ENCODE peak calls at places on chromosome 10, in eight cellular contexts. One of them, this sample, is unnamed.

GRCh38 chr10:58412502-58412961 is 27.3 kb downstream of the TFAM start:
- DNase-seq in NB4: no peak
- DNase-seq in lower leg skin: no peak
- DNase-seq in A549: peak; percentile 76
- DNase-seq in astrocyte: peak; percentile 94
- DNase-seq in mammary epithelial cell: peak; percentile 79
- DNase-seq in HFF-Myc: no peak
- DNase-seq in astrocyte of the cerebellum: peak; percentile 92
- DNase-seq in this sample: no peak

GRCh38 chr10:49803988-49804387 is 41.9 kb upstream of the OGDHL start:
- DNase-seq in NB4: no peak
- DNase-seq in lower leg skin: no peak
- DNase-seq in A549: no peak
- DNase-seq in astrocyte: no peak
- DNase-seq in mammary epithelial cell: no peak
- DNase-seq in HFF-Myc: no peak
- DNase-seq in astrocyte of the cerebellum: no peak
- DNase-seq in this sample: no peak

GRCh38 chr10:53091574-53091973 is 319.0 kb upstream of the MBL2 start:
- DNase-seq in NB4: no peak
- DNase-seq in lower leg skin: no peak
- DNase-seq in A549: no peak
- DNase-seq in astrocyte: no peak
- DNase-seq in mammary epithelial cell: no peak
- DNase-seq in HFF-Myc: no peak
- DNase-seq in astrocyte of the cerebellum: no peak
- DNase-seq in this sample: no peak

GRCh38 chr10:12389154-12389734 is 39.9 kb downstream of the CAMK1D start:
- DNase-seq in NB4: no peak
- DNase-seq in lower leg skin: no peak
- DNase-seq in A549: no peak
- DNase-seq in astrocyte: no peak
- DNase-seq in mammary epithelial cell: no peak
- DNase-seq in HFF-Myc: no peak
- DNase-seq in astrocyte of the cerebellum: no peak
- DNase-seq in this sample: peak; percentile 38

GRCh38 chr10:123766761-123767160 is 100.6 kb downstream of the GPR26 start:
- DNase-seq in NB4: no peak
- DNase-seq in lower leg skin: no peak
- DNase-seq in A549: no peak
- DNase-seq in astrocyte: no peak
- DNase-seq in mammary epithelial cell: no peak
- DNase-seq in HFF-Myc: no peak
- DNase-seq in astrocyte of the cerebellum: no peak
- DNase-seq in this sample: no peak

GRCh38 chr10:60414877-60415585 is 25.4 kb upstream of the ANK3 start:
- DNase-seq in NB4: no peak
- DNase-seq in lower leg skin: no peak
- DNase-seq in A549: peak; percentile 27
- DNase-seq in astrocyte: peak; percentile 95
- DNase-seq in mammary epithelial cell: peak; percentile 95
- DNase-seq in HFF-Myc: peak; percentile 42
- DNase-seq in astrocyte of the cerebellum: peak; percentile 76
- DNase-seq in this sample: peak; percentile 22

GRCh38 chr10:83943920-83944319 is 195.4 kb upstream of the GHITM start:
- DNase-seq in NB4: no peak
- DNase-seq in lower leg skin: no peak
- DNase-seq in A549: no peak
- DNase-seq in astrocyte: no peak
- DNase-seq in mammary epithelial cell: no peak
- DNase-seq in HFF-Myc: no peak
- DNase-seq in astrocyte of the cerebellum: no peak
- DNase-seq in this sample: no peak

GRCh38 chr10:91652364-91652763 is 19.5 kb upstream of the PPP1R3C start:
- DNase-seq in NB4: no peak
- DNase-seq in lower leg skin: no peak
- DNase-seq in A549: peak; percentile 76
- DNase-seq in astrocyte: peak; percentile 100
- DNase-seq in mammary epithelial cell: peak; percentile 98
- DNase-seq in HFF-Myc: peak; percentile 62
- DNase-seq in astrocyte of the cerebellum: peak; percentile 81
- DNase-seq in this sample: peak; percentile 14

GRCh38 chr10:81920213-81920829 is 45.3 kb downstream of the NRG3 start:
- DNase-seq in NB4: peak; percentile 37
- DNase-seq in lower leg skin: no peak
- DNase-seq in A549: no peak
- DNase-seq in astrocyte: no peak
- DNase-seq in mammary epithelial cell: no peak
- DNase-seq in HFF-Myc: no peak
- DNase-seq in astrocyte of the cerebellum: no peak
- DNase-seq in this sample: peak; percentile 75

GRCh38 chr10:98144985-98145384 is 10.5 kb downstream of the R3HCC1L start:
- DNase-seq in NB4: no peak
- DNase-seq in lower leg skin: no peak
- DNase-seq in A549: no peak
- DNase-seq in astrocyte: no peak
- DNase-seq in mammary epithelial cell: no peak
- DNase-seq in HFF-Myc: no peak
- DNase-seq in astrocyte of the cerebellum: no peak
- DNase-seq in this sample: no peak

GRCh38 chr10:13003004-13003403 is 1.5 kb upstream of the CCDC3 start:
- DNase-seq in NB4: no peak
- DNase-seq in lower leg skin: no peak
- DNase-seq in A549: no peak
- DNase-seq in astrocyte: peak; percentile 33
- DNase-seq in mammary epithelial cell: no peak
- DNase-seq in HFF-Myc: no peak
- DNase-seq in astrocyte of the cerebellum: peak; percentile 12
- DNase-seq in this sample: no peak

GRCh38 chr10:689433-690226 is at the start of gene DIP2C:
- DNase-seq in NB4: no peak
- DNase-seq in lower leg skin: no peak
- DNase-seq in A549: peak; percentile 62
- DNase-seq in astrocyte: peak; percentile 66
- DNase-seq in mammary epithelial cell: peak; percentile 47
- DNase-seq in HFF-Myc: no peak
- DNase-seq in astrocyte of the cerebellum: peak; percentile 42
- DNase-seq in this sample: peak; percentile 77

GRCh38 chr10:114061148-114061547 is 17.5 kb downstream of the ADRB1 start:
- DNase-seq in NB4: peak; percentile 86
- DNase-seq in lower leg skin: no peak
- DNase-seq in A549: no peak
- DNase-seq in astrocyte: no peak
- DNase-seq in mammary epithelial cell: peak; percentile 95
- DNase-seq in HFF-Myc: no peak
- DNase-seq in astrocyte of the cerebellum: no peak
- DNase-seq in this sample: no peak
- TF ChIP-seq CTCF in NB4: no peak
- TF ChIP-seq CTCF in lower leg skin: no peak
- TF ChIP-seq CTCF in A549: no peak
- TF ChIP-seq CTCF in astrocyte: no peak
- TF ChIP-seq CTCF in mammary epithelial cell: no peak
- TF ChIP-seq CTCF in HFF-Myc: no peak
- TF ChIP-seq CTCF in astrocyte of the cerebellum: no peak
- TF ChIP-seq CTCF in this sample: no peak

GRCh38 chr10:70341016-70341415 is 41.4 kb downstream of the LRRC20 start:
- DNase-seq in NB4: peak; percentile 74
- DNase-seq in lower leg skin: no peak
- DNase-seq in A549: no peak
- DNase-seq in astrocyte: no peak
- DNase-seq in mammary epithelial cell: no peak
- DNase-seq in HFF-Myc: no peak
- DNase-seq in astrocyte of the cerebellum: no peak
- DNase-seq in this sample: no peak

GRCh38 chr10:70334526-70335245 is 47.7 kb downstream of the LRRC20 start:
- DNase-seq in NB4: no peak
- DNase-seq in lower leg skin: no peak
- DNase-seq in A549: no peak
- DNase-seq in astrocyte: no peak
- DNase-seq in mammary epithelial cell: no peak
- DNase-seq in HFF-Myc: no peak
- DNase-seq in astrocyte of the cerebellum: no peak
- DNase-seq in this sample: no peak

GRCh38 chr10:70333268-70333667 is 49.2 kb downstream of the LRRC20 start:
- DNase-seq in NB4: no peak
- DNase-seq in lower leg skin: no peak
- DNase-seq in A549: no peak
- DNase-seq in astrocyte: no peak
- DNase-seq in mammary epithelial cell: no peak
- DNase-seq in HFF-Myc: no peak
- DNase-seq in astrocyte of the cerebellum: no peak
- DNase-seq in this sample: no peak

GRCh38 chr10:70335246-70335613 is 47.2 kb downstream of the LRRC20 start:
- DNase-seq in NB4: no peak
- DNase-seq in lower leg skin: no peak
- DNase-seq in A549: no peak
- DNase-seq in astrocyte: no peak
- DNase-seq in mammary epithelial cell: no peak
- DNase-seq in HFF-Myc: no peak
- DNase-seq in astrocyte of the cerebellum: no peak
- DNase-seq in this sample: no peak

GRCh38 chr10:70337201-70337651 is 45.2 kb downstream of the LRRC20 start:
- DNase-seq in NB4: no peak
- DNase-seq in lower leg skin: no peak
- DNase-seq in A549: no peak
- DNase-seq in astrocyte: peak; percentile 67
- DNase-seq in mammary epithelial cell: peak; percentile 12
- DNase-seq in HFF-Myc: peak; percentile 52
- DNase-seq in astrocyte of the cerebellum: peak; percentile 57
- DNase-seq in this sample: no peak
- TF ChIP-seq CTCF in NB4: no peak
- TF ChIP-seq CTCF in lower leg skin: no peak
- TF ChIP-seq CTCF in A549: no peak
- TF ChIP-seq CTCF in astrocyte: no peak
- TF ChIP-seq CTCF in mammary epithelial cell: no peak
- TF ChIP-seq CTCF in HFF-Myc: no peak
- TF ChIP-seq CTCF in astrocyte of the cerebellum: no peak
- TF ChIP-seq CTCF in this sample: no peak

DNA sequence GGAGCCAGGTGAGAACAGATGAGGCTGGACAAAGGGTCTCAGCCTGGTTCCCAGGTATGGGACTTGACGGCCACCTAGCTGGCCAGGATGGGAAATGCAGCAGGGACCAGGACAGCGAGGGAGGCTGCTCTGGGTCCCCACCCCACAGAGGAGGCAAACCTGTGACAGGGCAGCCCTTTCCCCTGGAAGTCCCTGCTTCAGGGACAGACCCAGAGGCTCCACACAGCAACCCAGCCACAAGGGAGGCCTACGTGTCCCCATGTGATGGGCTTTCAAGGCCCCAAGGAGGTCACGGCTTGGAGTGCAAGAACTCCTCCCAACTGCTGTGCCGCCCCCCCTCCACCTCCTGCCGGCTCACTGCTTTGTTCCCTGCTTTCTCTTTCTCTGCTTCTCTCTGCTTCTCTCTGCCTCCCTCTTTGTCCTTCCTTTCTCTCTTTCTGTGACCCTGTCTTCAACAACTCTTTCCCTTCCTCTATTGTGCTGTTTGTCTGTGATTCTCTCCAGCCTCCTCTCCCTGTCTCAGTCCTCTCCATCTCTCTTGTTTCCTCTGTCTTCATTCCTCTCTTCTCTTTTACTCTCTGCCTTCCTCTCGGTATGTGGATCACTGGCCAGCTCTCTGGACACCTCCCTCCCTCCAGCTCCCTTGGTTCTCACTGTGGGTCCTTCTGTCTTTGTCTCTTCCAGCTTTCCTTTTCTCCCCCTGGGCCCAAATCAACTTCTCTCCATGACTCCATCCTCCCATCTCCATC is 9.6 kb upstream of the EIF5AL1 start:
- DNase-seq in NB4: peak; percentile 45
- DNase-seq in lower leg skin: no peak
- DNase-seq in A549: peak; percentile 30
- DNase-seq in astrocyte: no peak
- DNase-seq in mammary epithelial cell: peak; percentile 23
- DNase-seq in HFF-Myc: no peak
- DNase-seq in astrocyte of the cerebellum: no peak
- DNase-seq in this sample: peak; percentile 65
- TF ChIP-seq CTCF in NB4: peak; percentile 49
- TF ChIP-seq CTCF in lower leg skin: no peak
- TF ChIP-seq CTCF in A549: peak; percentile 52
- TF ChIP-seq CTCF in astrocyte: peak; percentile 13
- TF ChIP-seq CTCF in mammary epithelial cell: peak; percentile 29
- TF ChIP-seq CTCF in HFF-Myc: peak; percentile 40
- TF ChIP-seq CTCF in astrocyte of the cerebellum: peak; percentile 50
- TF ChIP-seq CTCF in this sample: peak; percentile 75

GRCh38 chr10:69142983-69143382 is 19.0 kb downstream of the VPS26A start:
- DNase-seq in NB4: peak; percentile 28
- DNase-seq in lower leg skin: no peak
- DNase-seq in A549: no peak
- DNase-seq in astrocyte: no peak
- DNase-seq in mammary epithelial cell: no peak
- DNase-seq in HFF-Myc: no peak
- DNase-seq in astrocyte of the cerebellum: no peak
- DNase-seq in this sample: no peak

GRCh38 chr10:69139961-69140360 is 16.0 kb downstream of the VPS26A start:
- DNase-seq in NB4: no peak
- DNase-seq in lower leg skin: no peak
- DNase-seq in A549: no peak
- DNase-seq in astrocyte: no peak
- DNase-seq in mammary epithelial cell: no peak
- DNase-seq in HFF-Myc: no peak
- DNase-seq in astrocyte of the cerebellum: no peak
- DNase-seq in this sample: no peak

GRCh38 chr10:69145864-69146263 is 21.9 kb downstream of the VPS26A start:
- DNase-seq in NB4: no peak
- DNase-seq in lower leg skin: no peak
- DNase-seq in A549: no peak
- DNase-seq in astrocyte: no peak
- DNase-seq in mammary epithelial cell: no peak
- DNase-seq in HFF-Myc: no peak
- DNase-seq in astrocyte of the cerebellum: no peak
- DNase-seq in this sample: no peak

GRCh38 chr10:69145329-69145728 is 21.4 kb downstream of the VPS26A start:
- DNase-seq in NB4: no peak
- DNase-seq in lower leg skin: no peak
- DNase-seq in A549: no peak
- DNase-seq in astrocyte: no peak
- DNase-seq in mammary epithelial cell: no peak
- DNase-seq in HFF-Myc: no peak
- DNase-seq in astrocyte of the cerebellum: no peak
- DNase-seq in this sample: no peak

DNA sequence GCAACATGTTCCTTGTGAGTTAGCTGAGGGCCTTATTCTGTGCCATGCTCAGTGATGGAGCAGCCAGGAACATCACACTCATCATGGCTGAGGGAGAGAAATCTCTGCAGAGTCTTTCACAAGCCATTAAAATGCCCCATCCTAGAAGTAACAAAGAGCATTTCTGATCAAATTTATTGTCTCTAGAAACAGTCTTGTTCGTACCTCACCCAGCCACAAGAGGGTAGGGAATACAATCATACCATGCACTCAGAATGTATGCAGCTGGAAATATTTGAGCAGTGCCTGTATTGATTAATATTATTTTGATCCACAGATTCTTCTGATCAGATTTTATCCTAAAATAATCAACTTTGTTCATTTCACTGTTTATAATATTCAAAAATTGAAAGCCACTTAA is 17.3 kb downstream of the VPS26A start:
- DNase-seq in NB4: no peak
- DNase-seq in lower leg skin: no peak
- DNase-seq in A549: no peak
- DNase-seq in astrocyte: no peak
- DNase-seq in mammary epithelial cell: no peak
- DNase-seq in HFF-Myc: no peak
- DNase-seq in astrocyte of the cerebellum: no peak
- DNase-seq in this sample: no peak
- TF ChIP-seq CTCF in NB4: no peak
- TF ChIP-seq CTCF in lower leg skin: no peak
- TF ChIP-seq CTCF in A549: no peak
- TF ChIP-seq CTCF in astrocyte: no peak
- TF ChIP-seq CTCF in mammary epithelial cell: peak; percentile 5
- TF ChIP-seq CTCF in HFF-Myc: no peak
- TF ChIP-seq CTCF in astrocyte of the cerebellum: no peak
- TF ChIP-seq CTCF in this sample: no peak